ENCODE peak calls at places on chromosomes 3 and 15, in eight cellular contexts. One of them, this sample, is unnamed.

GRCh38 chr3:179297971-179298725 is 24.7 kb upstream of the ZNF639 start:
- DNase-seq in suprapubic skin: no peak
- DNase-seq in A549: no peak
- DNase-seq in testis: no peak
- DNase-seq in esophagus muscularis mucosa: peak; percentile 75
- DNase-seq in body of pancreas: no peak
- DNase-seq in stomach: no peak
- DNase-seq in transverse colon: no peak
- DNase-seq in this sample: no peak

GRCh38 chr15:96585634-96586386 is 255.3 kb downstream of the NR2F2 start:
- DNase-seq in suprapubic skin: no peak
- DNase-seq in A549: no peak
- DNase-seq in testis: no peak
- DNase-seq in esophagus muscularis mucosa: no peak
- DNase-seq in body of pancreas: no peak
- DNase-seq in stomach: no peak
- DNase-seq in transverse colon: no peak
- DNase-seq in this sample: no peak

GRCh38 chr3:14063152-14063551 is 61.5 kb downstream of the CHCHD4 start:
- DNase-seq in suprapubic skin: no peak
- DNase-seq in A549: no peak
- DNase-seq in testis: no peak
- DNase-seq in esophagus muscularis mucosa: no peak
- DNase-seq in body of pancreas: no peak
- DNase-seq in stomach: no peak
- DNase-seq in transverse colon: no peak
- DNase-seq in this sample: no peak

GRCh38 chr15:36347272-36347864 is 232.1 kb upstream of the CDIN1 start:
- DNase-seq in suprapubic skin: no peak
- DNase-seq in A549: peak; percentile 19
- DNase-seq in testis: no peak
- DNase-seq in esophagus muscularis mucosa: no peak
- DNase-seq in body of pancreas: no peak
- DNase-seq in stomach: no peak
- DNase-seq in transverse colon: no peak
- DNase-seq in this sample: no peak

GRCh38 chr3:177523991-177524438 is 326.7 kb upstream of the TBL1XR1 start:
- DNase-seq in suprapubic skin: no peak
- DNase-seq in A549: peak; percentile 54
- DNase-seq in testis: no peak
- DNase-seq in esophagus muscularis mucosa: no peak
- DNase-seq in body of pancreas: no peak
- DNase-seq in stomach: no peak
- DNase-seq in transverse colon: no peak
- DNase-seq in this sample: no peak

GRCh38 chr3:4584537-4585249 is 91.5 kb downstream of the ITPR1 start:
- DNase-seq in suprapubic skin: no peak
- DNase-seq in A549: no peak
- DNase-seq in testis: peak; percentile 53
- DNase-seq in esophagus muscularis mucosa: no peak
- DNase-seq in body of pancreas: peak; percentile 15
- DNase-seq in stomach: no peak
- DNase-seq in transverse colon: peak; percentile 15
- DNase-seq in this sample: no peak

GRCh38 chr3:184380210-184380626 is 364 bp downstream of the CHRD start:
- DNase-seq in suprapubic skin: peak; percentile 81
- DNase-seq in A549: no peak
- DNase-seq in testis: peak; percentile 54
- DNase-seq in esophagus muscularis mucosa: no peak
- DNase-seq in body of pancreas: peak; percentile 74
- DNase-seq in stomach: peak; percentile 68
- DNase-seq in transverse colon: peak; percentile 65
- DNase-seq in this sample: peak; percentile 63

GRCh38 chr3:7401418-7401817 is 540.5 kb downstream of the GRM7 start:
- DNase-seq in suprapubic skin: no peak
- DNase-seq in A549: no peak
- DNase-seq in testis: no peak
- DNase-seq in esophagus muscularis mucosa: no peak
- DNase-seq in body of pancreas: no peak
- DNase-seq in stomach: no peak
- DNase-seq in transverse colon: no peak
- DNase-seq in this sample: no peak

GRCh38 chr3:185283374-185283935 is 29.6 kb upstream of the EHHADH start:
- DNase-seq in suprapubic skin: no peak
- DNase-seq in A549: peak; percentile 9
- DNase-seq in testis: no peak
- DNase-seq in esophagus muscularis mucosa: no peak
- DNase-seq in body of pancreas: no peak
- DNase-seq in stomach: no peak
- DNase-seq in transverse colon: no peak
- DNase-seq in this sample: no peak

GRCh38 chr3:172151610-172152293 is 112.4 kb downstream of the FNDC3B start:
- DNase-seq in suprapubic skin: no peak
- DNase-seq in A549: no peak
- DNase-seq in testis: no peak
- DNase-seq in esophagus muscularis mucosa: no peak
- DNase-seq in body of pancreas: no peak
- DNase-seq in stomach: no peak
- DNase-seq in transverse colon: no peak
- DNase-seq in this sample: no peak

GRCh38 chr3:172153335-172153861 is 114.0 kb downstream of the FNDC3B start:
- DNase-seq in suprapubic skin: peak; percentile 93
- DNase-seq in A549: peak; percentile 83
- DNase-seq in testis: peak; percentile 96
- DNase-seq in esophagus muscularis mucosa: peak; percentile 94
- DNase-seq in body of pancreas: peak; percentile 96
- DNase-seq in stomach: peak; percentile 92
- DNase-seq in transverse colon: peak; percentile 87
- DNase-seq in this sample: peak; percentile 95

GRCh38 chr3:172150896-172151295 is 111.5 kb downstream of the FNDC3B start:
- DNase-seq in suprapubic skin: no peak
- DNase-seq in A549: no peak
- DNase-seq in testis: no peak
- DNase-seq in esophagus muscularis mucosa: no peak
- DNase-seq in body of pancreas: no peak
- DNase-seq in stomach: no peak
- DNase-seq in transverse colon: no peak
- DNase-seq in this sample: no peak

GRCh38 chr3:172152869-172153268 is 113.5 kb downstream of the FNDC3B start:
- DNase-seq in suprapubic skin: no peak
- DNase-seq in A549: no peak
- DNase-seq in testis: no peak
- DNase-seq in esophagus muscularis mucosa: no peak
- DNase-seq in body of pancreas: peak; percentile 42
- DNase-seq in stomach: no peak
- DNase-seq in transverse colon: no peak
- DNase-seq in this sample: no peak

GRCh38 chr3:172152294-172152649 is 112.9 kb downstream of the FNDC3B start:
- DNase-seq in suprapubic skin: no peak
- DNase-seq in A549: no peak
- DNase-seq in testis: no peak
- DNase-seq in esophagus muscularis mucosa: no peak
- DNase-seq in body of pancreas: no peak
- DNase-seq in stomach: no peak
- DNase-seq in transverse colon: no peak
- DNase-seq in this sample: no peak
- TF ChIP-seq POLR2A in suprapubic skin: no peak
- TF ChIP-seq POLR2A in A549: no peak
- TF ChIP-seq POLR2A in testis: no peak
- TF ChIP-seq POLR2A in esophagus muscularis mucosa: no peak
- TF ChIP-seq POLR2A in body of pancreas: no peak
- TF ChIP-seq POLR2A in stomach: no peak
- TF ChIP-seq POLR2A in transverse colon: no peak
- TF ChIP-seq POLR2A in this sample: no peak

DNA sequence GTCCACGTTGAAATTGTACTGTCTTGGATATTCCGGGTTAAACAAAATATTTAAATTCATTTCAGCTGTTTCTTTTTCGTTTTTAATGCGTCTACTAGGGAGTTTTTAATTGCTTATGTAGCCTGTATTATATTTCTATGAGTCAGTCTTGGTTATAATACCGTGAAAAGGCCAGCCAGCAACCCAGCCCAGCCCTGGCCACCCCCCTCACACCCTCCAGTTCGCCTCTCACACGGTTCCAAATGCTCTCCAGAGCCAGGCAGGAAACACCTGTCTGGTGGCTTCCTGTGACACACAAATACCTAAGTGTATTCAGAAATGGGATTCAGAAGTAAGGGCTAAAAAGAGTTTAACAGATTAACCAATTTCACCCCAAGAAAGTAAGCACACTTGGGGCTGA is 4.4 kb downstream of the SH3BP5 start:
- DNase-seq in suprapubic skin: peak; percentile 84
- DNase-seq in A549: no peak
- DNase-seq in testis: no peak
- DNase-seq in esophagus muscularis mucosa: no peak
- DNase-seq in body of pancreas: no peak
- DNase-seq in stomach: no peak
- DNase-seq in transverse colon: peak; percentile 62
- DNase-seq in this sample: peak; percentile 83
- H3K27ac ChIP-seq in suprapubic skin: peak overlapping the region; percentile 92
- H3K27ac ChIP-seq in A549: no peak overlapping the region
- H3K27ac ChIP-seq in testis: no peak overlapping the region
- H3K27ac ChIP-seq in esophagus muscularis mucosa: peak overlapping the region; percentile 78
- H3K27ac ChIP-seq in body of pancreas: no peak overlapping the region
- H3K27ac ChIP-seq in stomach: peak overlapping the region; percentile 5
- H3K27ac ChIP-seq in transverse colon: peak overlapping the region; percentile 81
- H3K27ac ChIP-seq in this sample: peak overlapping the region; percentile 91

GRCh38 chr15:60346077-60346476 is 51.7 kb downstream of the ANXA2 start:
- DNase-seq in suprapubic skin: no peak
- DNase-seq in A549: no peak
- DNase-seq in testis: no peak
- DNase-seq in esophagus muscularis mucosa: no peak
- DNase-seq in body of pancreas: no peak
- DNase-seq in stomach: no peak
- DNase-seq in transverse colon: no peak
- DNase-seq in this sample: no peak
- H3K4me1 ChIP-seq in suprapubic skin: no peaks in the 10 kb centered on the region
- H3K4me1 ChIP-seq in A549: peaks cover 79% of the 10 kb centered on the region
- H3K4me1 ChIP-seq in testis: no peaks in the 10 kb centered on the region
- H3K4me1 ChIP-seq in esophagus muscularis mucosa: no peaks in the 10 kb centered on the region
- H3K4me1 ChIP-seq in body of pancreas: no peaks in the 10 kb centered on the region
- H3K4me1 ChIP-seq in stomach: no peaks in the 10 kb centered on the region
- H3K4me1 ChIP-seq in transverse colon: no peaks in the 10 kb centered on the region
- H3K4me1 ChIP-seq in this sample: no peaks in the 10 kb centered on the region

GRCh38 chr3:9838856-9839255 is 5.0 kb downstream of the RPUSD3 start:
- DNase-seq in suprapubic skin: no peak
- DNase-seq in A549: no peak
- DNase-seq in testis: no peak
- DNase-seq in esophagus muscularis mucosa: no peak
- DNase-seq in body of pancreas: no peak
- DNase-seq in stomach: no peak
- DNase-seq in transverse colon: no peak
- DNase-seq in this sample: no peak

GRCh38 chr3:9846931-9847488 is 3.2 kb upstream of the RPUSD3 start:
- DNase-seq in suprapubic skin: no peak
- DNase-seq in A549: no peak
- DNase-seq in testis: no peak
- DNase-seq in esophagus muscularis mucosa: no peak
- DNase-seq in body of pancreas: no peak
- DNase-seq in stomach: no peak
- DNase-seq in transverse colon: no peak
- DNase-seq in this sample: no peak

GRCh38 chr3:9841015-9841414 is 2.8 kb downstream of the RPUSD3 start:
- DNase-seq in suprapubic skin: no peak
- DNase-seq in A549: no peak
- DNase-seq in testis: no peak
- DNase-seq in esophagus muscularis mucosa: no peak
- DNase-seq in body of pancreas: no peak
- DNase-seq in stomach: no peak
- DNase-seq in transverse colon: no peak
- DNase-seq in this sample: no peak

GRCh38 chr3:9846231-9846630 is 2.4 kb upstream of the RPUSD3 start:
- DNase-seq in suprapubic skin: no peak
- DNase-seq in A549: no peak
- DNase-seq in testis: no peak
- DNase-seq in esophagus muscularis mucosa: no peak
- DNase-seq in body of pancreas: no peak
- DNase-seq in stomach: no peak
- DNase-seq in transverse colon: no peak
- DNase-seq in this sample: no peak

DNA sequence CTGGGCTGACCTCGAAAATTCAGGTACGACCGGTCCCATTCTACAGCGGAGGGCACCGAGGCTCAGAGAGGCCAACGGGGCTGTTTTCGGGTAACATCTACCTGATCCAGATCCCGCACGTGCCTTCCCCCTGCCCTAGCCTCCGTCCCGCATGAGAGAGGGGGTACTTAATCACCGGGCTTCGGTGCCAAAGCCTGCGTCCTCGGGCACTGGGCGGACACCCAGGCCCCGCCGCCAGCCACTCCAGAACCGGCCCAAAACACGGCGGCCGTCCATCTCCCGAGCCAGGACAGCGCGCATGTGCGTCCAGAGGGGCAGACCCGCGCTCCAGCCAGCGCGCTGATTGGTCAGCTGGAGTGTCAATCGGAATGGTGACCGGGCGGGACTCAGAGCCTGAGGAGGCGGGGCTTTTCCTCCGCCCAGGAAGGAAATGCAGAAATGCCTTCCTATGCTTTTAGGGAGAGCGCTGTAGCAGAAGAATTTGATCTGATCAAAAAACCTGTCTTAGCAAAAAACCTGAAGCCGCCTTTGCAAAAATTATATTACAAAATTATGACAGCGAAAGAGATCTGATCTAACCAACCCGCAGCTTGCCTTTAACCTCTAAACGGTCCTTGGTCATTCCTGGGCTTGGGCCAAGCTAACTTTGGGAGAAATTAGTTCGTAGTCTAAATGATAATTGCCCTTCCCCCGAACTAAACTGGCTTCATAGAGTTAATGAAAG is at the start of gene RPUSD3:
- DNase-seq in suprapubic skin: peak; percentile 99
- DNase-seq in A549: peak; percentile 95
- DNase-seq in testis: peak; percentile 99
- DNase-seq in esophagus muscularis mucosa: peak; percentile 99
- DNase-seq in body of pancreas: peak; percentile 97
- DNase-seq in stomach: peak; percentile 99
- DNase-seq in transverse colon: peak; percentile 99
- DNase-seq in this sample: peak; percentile 97
- TF ChIP-seq POLR2A in suprapubic skin: no peak
- TF ChIP-seq POLR2A in A549: peak; percentile 82
- TF ChIP-seq POLR2A in testis: peak; percentile 20
- TF ChIP-seq POLR2A in esophagus muscularis mucosa: peak; percentile 9
- TF ChIP-seq POLR2A in body of pancreas: peak; percentile 60
- TF ChIP-seq POLR2A in stomach: no peak
- TF ChIP-seq POLR2A in transverse colon: no peak
- TF ChIP-seq POLR2A in this sample: peak; percentile 42

GRCh38 chr3:136678981-136679380 is 73.2 kb downstream of the STAG1 start:
- DNase-seq in suprapubic skin: no peak
- DNase-seq in A549: no peak
- DNase-seq in testis: no peak
- DNase-seq in esophagus muscularis mucosa: no peak
- DNase-seq in body of pancreas: no peak
- DNase-seq in stomach: no peak
- DNase-seq in transverse colon: no peak
- DNase-seq in this sample: no peak
- H3K27ac ChIP-seq in suprapubic skin: no peak overlapping the region
- H3K27ac ChIP-seq in A549: no peak overlapping the region
- H3K27ac ChIP-seq in testis: no peak overlapping the region
- H3K27ac ChIP-seq in esophagus muscularis mucosa: no peak overlapping the region
- H3K27ac ChIP-seq in body of pancreas: no peak overlapping the region
- H3K27ac ChIP-seq in stomach: no peak overlapping the region
- H3K27ac ChIP-seq in transverse colon: no peak overlapping the region
- H3K27ac ChIP-seq in this sample: no peak overlapping the region